ENCODE peak calls at places on chromosomes 12 and 14, in nine cellular contexts. W is mesendoderm; R is T-cell; Z is NCI-H69; S is NCI-H524; A is SHP77; Q is HuH-7; H is D341Med; D is CD8-positive, alpha-beta T cell. X is an unnamed sample.

GRCh38 chr12:64713372-64713771 is 45.8 kb downstream of the GNS start:
- DNase-seq in W (no peak), R (no peak), Z (no peak), S (no peak), A (no peak), Q (no peak), H (no peak), D (no peak), X (no peak)

GRCh38 chr12:133058203-133059125 is 21.2 kb downstream of the ZNF84 start:
- DNase-seq in W (peak), R (no peak), Z (peak), S (no peak), A (no peak), Q (no peak), H (no peak), D (no peak), X (no peak)

GRCh38 chr14:105646175-105646574 is 119.8 kb downstream of the TMEM121 start:
- DNase-seq in W (no peak), R (no peak), Z (peak), S (no peak), A (no peak), Q (no peak), H (no peak), D (no peak), X (no peak)

GRCh38 chr12:51004504-51004903 is 21.7 kb downstream of the SLC11A2 start:
- DNase-seq in W (peak), R (no peak), Z (no peak), S (no peak), A (no peak), Q (no peak), H (no peak), D (no peak), X (no peak)

GRCh38 chr14:92005019-92005418 is 34.8 kb downstream of the TRIP11 start:
- DNase-seq in W (no peak), R (no peak), Z (no peak), S (no peak), A (no peak), Q (no peak), H (no peak), D (no peak), X (no peak)

GRCh38 chr14:96260341-96260821 is 4.4 kb downstream of the BDKRB1 start:
- DNase-seq in W (no peak), R (no peak), Z (peak), S (no peak), A (peak), Q (no peak), H (no peak), D (no peak), X (peak)

GRCh38 chr14:105066285-105067071 is 1.2 kb upstream of the GPR132 start:
- DNase-seq in W (no peak), R (no peak), Z (no peak), S (no peak), A (no peak), Q (no peak), H (no peak), D (peak), X (no peak)

GRCh38 chr12:26124491-26125450 is at the start of gene BHLHE41:
- DNase-seq in W (peak), R (no peak), Z (peak), S (no peak), A (no peak), Q (peak), H (peak), D (peak), X (no peak)

GRCh38 chr14:65431951-65432350 is 19.4 kb downstream of the FUT8 start:
- DNase-seq in W (no peak), R (no peak), Z (no peak), S (no peak), A (no peak), Q (no peak), H (no peak), D (no peak), X (no peak)

GRCh38 chr14:60323199-60323891 is 74.3 kb downstream of the PPM1A start:
- DNase-seq in W (no peak), R (no peak), Z (no peak), S (no peak), A (peak), Q (no peak), H (no peak), D (no peak), X (no peak)

GRCh38 chr12:10967409-10967808 is 19.3 kb downstream of the TAS2R50 start:
- DNase-seq in W (no peak), R (no peak), Z (no peak), S (no peak), A (no peak), Q (no peak), H (no peak), D (no peak), X (peak)

GRCh38 chr12:122282066-122282465 is 15.8 kb upstream of the VPS33A start:
- DNase-seq in W (peak), R (no peak), Z (no peak), S (no peak), A (peak), Q (no peak), H (peak), D (no peak), X (peak)

GRCh38 chr12:114636723-114637480 is 47.1 kb downstream of the TBX3 start:
- DNase-seq in W (peak), R (no peak), Z (peak), S (no peak), A (peak), Q (no peak), H (no peak), D (no peak), X (no peak)

GRCh38 chr14:105478624-105479305 is 4.1 kb downstream of the CRIP2 start:
- DNase-seq in W (peak), R (peak), Z (no peak), S (no peak), A (no peak), Q (no peak), H (no peak), D (peak), X (no peak)

GRCh38 chr14:90758959-90759358 is 57.3 kb downstream of the TTC7B start:
- DNase-seq in W (no peak), R (no peak), Z (no peak), S (no peak), A (no peak), Q (no peak), H (no peak), D (no peak), X (no peak)

X was measured in AG09319.